ENCODE peak calls at places on chromosomes 11 and 22, in ten cellular contexts. One of them, this sample, is unnamed.

GRCh38 chr11:105211806-105212531 is 72.4 kb upstream of the CARD18 start:
- DNase-seq in A549: no peak
- DNase-seq in endodermal cell: no peak
- DNase-seq in stomach: no peak
- DNase-seq in SK-N-SH: no peak
- DNase-seq in cardiac muscle cell: no peak
- DNase-seq in brain microvascular endothelial cell: peak; percentile 51
- DNase-seq in OCI-LY7: no peak
- DNase-seq in pancreas: no peak
- DNase-seq in heart right ventricle: no peak
- DNase-seq in this sample: no peak

GRCh38 chr22:36365020-36365411 is 22.8 kb downstream of the MYH9 start:
- DNase-seq in A549: peak; percentile 75
- DNase-seq in endodermal cell: no peak
- DNase-seq in stomach: peak; percentile 65
- DNase-seq in SK-N-SH: no peak
- DNase-seq in cardiac muscle cell: no peak
- DNase-seq in brain microvascular endothelial cell: peak; percentile 92
- DNase-seq in OCI-LY7: no peak
- DNase-seq in pancreas: no peak
- DNase-seq in heart right ventricle: peak; percentile 80
- DNase-seq in this sample: no peak

GRCh38 chr22:22986008-22986407 is 84.3 kb upstream of the GNAZ start:
- DNase-seq in A549: no peak
- DNase-seq in endodermal cell: no peak
- DNase-seq in stomach: no peak
- DNase-seq in SK-N-SH: no peak
- DNase-seq in cardiac muscle cell: no peak
- DNase-seq in brain microvascular endothelial cell: no peak
- DNase-seq in OCI-LY7: no peak
- DNase-seq in pancreas: no peak
- DNase-seq in heart right ventricle: no peak
- DNase-seq in this sample: no peak

GRCh38 chr11:2108675-2109481 is 30.3 kb downstream of the IGF2 start:
- DNase-seq in A549: no peak
- DNase-seq in endodermal cell: no peak
- DNase-seq in stomach: no peak
- DNase-seq in SK-N-SH: no peak
- DNase-seq in cardiac muscle cell: no peak
- DNase-seq in brain microvascular endothelial cell: no peak
- DNase-seq in OCI-LY7: no peak
- DNase-seq in pancreas: no peak
- DNase-seq in heart right ventricle: no peak
- DNase-seq in this sample: no peak

GRCh38 chr11:68341557-68342458 is 29.4 kb downstream of the LRP5 start:
- DNase-seq in A549: no peak
- DNase-seq in endodermal cell: no peak
- DNase-seq in stomach: no peak
- DNase-seq in SK-N-SH: peak; percentile 80
- DNase-seq in cardiac muscle cell: no peak
- DNase-seq in brain microvascular endothelial cell: no peak
- DNase-seq in OCI-LY7: no peak
- DNase-seq in pancreas: no peak
- DNase-seq in heart right ventricle: no peak
- DNase-seq in this sample: no peak

GRCh38 chr11:13168281-13168680 is 109.3 kb upstream of the BMAL1 start:
- DNase-seq in A549: no peak
- DNase-seq in endodermal cell: no peak
- DNase-seq in stomach: peak; percentile 57
- DNase-seq in SK-N-SH: no peak
- DNase-seq in cardiac muscle cell: no peak
- DNase-seq in brain microvascular endothelial cell: no peak
- DNase-seq in OCI-LY7: no peak
- DNase-seq in pancreas: no peak
- DNase-seq in heart right ventricle: no peak
- DNase-seq in this sample: no peak

GRCh38 chr22:41870786-41871185 is 37.9 kb downstream of the SREBF2 start:
- DNase-seq in A549: no peak
- DNase-seq in endodermal cell: no peak
- DNase-seq in stomach: no peak
- DNase-seq in SK-N-SH: no peak
- DNase-seq in cardiac muscle cell: no peak
- DNase-seq in brain microvascular endothelial cell: no peak
- DNase-seq in OCI-LY7: no peak
- DNase-seq in pancreas: no peak
- DNase-seq in heart right ventricle: no peak
- DNase-seq in this sample: no peak

GRCh38 chr11:75338516-75339218 is 12.8 kb downstream of the ARRB1 start:
- DNase-seq in A549: no peak
- DNase-seq in endodermal cell: no peak
- DNase-seq in stomach: no peak
- DNase-seq in SK-N-SH: peak; percentile 52
- DNase-seq in cardiac muscle cell: no peak
- DNase-seq in brain microvascular endothelial cell: peak; percentile 24
- DNase-seq in OCI-LY7: no peak
- DNase-seq in pancreas: no peak
- DNase-seq in heart right ventricle: peak; percentile 52
- DNase-seq in this sample: no peak

GRCh38 chr22:43256569-43257360 is 69.8 kb upstream of the TTLL12 start:
- DNase-seq in A549: no peak
- DNase-seq in endodermal cell: no peak
- DNase-seq in stomach: no peak
- DNase-seq in SK-N-SH: peak; percentile 72
- DNase-seq in cardiac muscle cell: no peak
- DNase-seq in brain microvascular endothelial cell: no peak
- DNase-seq in OCI-LY7: no peak
- DNase-seq in pancreas: no peak
- DNase-seq in heart right ventricle: no peak
- DNase-seq in this sample: no peak

GRCh38 chr22:32752326-32752725 is 49.2 kb upstream of the TIMP3 start:
- DNase-seq in A549: no peak
- DNase-seq in endodermal cell: no peak
- DNase-seq in stomach: no peak
- DNase-seq in SK-N-SH: no peak
- DNase-seq in cardiac muscle cell: no peak
- DNase-seq in brain microvascular endothelial cell: no peak
- DNase-seq in OCI-LY7: no peak
- DNase-seq in pancreas: no peak
- DNase-seq in heart right ventricle: no peak
- DNase-seq in this sample: no peak

GRCh38 chr22:35921777-35922176 is 106.8 kb downstream of the RBFOX2 start:
- DNase-seq in A549: peak; percentile 31
- DNase-seq in endodermal cell: peak; percentile 88
- DNase-seq in stomach: peak; percentile 53
- DNase-seq in SK-N-SH: peak; percentile 49
- DNase-seq in cardiac muscle cell: peak; percentile 81
- DNase-seq in brain microvascular endothelial cell: peak; percentile 88
- DNase-seq in OCI-LY7: peak; percentile 86
- DNase-seq in pancreas: peak; percentile 59
- DNase-seq in heart right ventricle: peak; percentile 82
- DNase-seq in this sample: no peak

GRCh38 chr11:2089536-2090165 is 49.5 kb downstream of the IGF2 start:
- DNase-seq in A549: peak; percentile 70
- DNase-seq in endodermal cell: peak; percentile 82
- DNase-seq in stomach: peak; percentile 24
- DNase-seq in SK-N-SH: peak; percentile 76
- DNase-seq in cardiac muscle cell: no peak
- DNase-seq in brain microvascular endothelial cell: no peak
- DNase-seq in OCI-LY7: peak; percentile 73
- DNase-seq in pancreas: no peak
- DNase-seq in heart right ventricle: no peak
- DNase-seq in this sample: no peak

GRCh38 chr22:25853078-25853477 is 111.1 kb downstream of the MYO18B start:
- DNase-seq in A549: no peak
- DNase-seq in endodermal cell: no peak
- DNase-seq in stomach: no peak
- DNase-seq in SK-N-SH: no peak
- DNase-seq in cardiac muscle cell: no peak
- DNase-seq in brain microvascular endothelial cell: no peak
- DNase-seq in OCI-LY7: no peak
- DNase-seq in pancreas: no peak
- DNase-seq in heart right ventricle: no peak
- DNase-seq in this sample: no peak

GRCh38 chr11:67282155-67282875 is 6.8 kb upstream of the ANKRD13D start:
- DNase-seq in A549: no peak
- DNase-seq in endodermal cell: no peak
- DNase-seq in stomach: no peak
- DNase-seq in SK-N-SH: no peak
- DNase-seq in cardiac muscle cell: no peak
- DNase-seq in brain microvascular endothelial cell: no peak
- DNase-seq in OCI-LY7: no peak
- DNase-seq in pancreas: no peak
- DNase-seq in heart right ventricle: no peak
- DNase-seq in this sample: no peak

GRCh38 chr11:67281552-67282150 is 7.5 kb upstream of the ANKRD13D start:
- DNase-seq in A549: no peak
- DNase-seq in endodermal cell: no peak
- DNase-seq in stomach: no peak
- DNase-seq in SK-N-SH: no peak
- DNase-seq in cardiac muscle cell: no peak
- DNase-seq in brain microvascular endothelial cell: no peak
- DNase-seq in OCI-LY7: no peak
- DNase-seq in pancreas: no peak
- DNase-seq in heart right ventricle: no peak
- DNase-seq in this sample: no peak

GRCh38 chr11:67280341-67280790 is 8.7 kb upstream of the ANKRD13D start:
- DNase-seq in A549: no peak
- DNase-seq in endodermal cell: no peak
- DNase-seq in stomach: no peak
- DNase-seq in SK-N-SH: no peak
- DNase-seq in cardiac muscle cell: no peak
- DNase-seq in brain microvascular endothelial cell: no peak
- DNase-seq in OCI-LY7: no peak
- DNase-seq in pancreas: no peak
- DNase-seq in heart right ventricle: no peak
- DNase-seq in this sample: no peak

GRCh38 chr11:67279589-67280340 is 9.3 kb upstream of the ANKRD13D start:
- DNase-seq in A549: no peak
- DNase-seq in endodermal cell: no peak
- DNase-seq in stomach: no peak
- DNase-seq in SK-N-SH: no peak
- DNase-seq in cardiac muscle cell: no peak
- DNase-seq in brain microvascular endothelial cell: no peak
- DNase-seq in OCI-LY7: no peak
- DNase-seq in pancreas: no peak
- DNase-seq in heart right ventricle: no peak
- DNase-seq in this sample: no peak

GRCh38 chr11:67280791-67281551 is 8.1 kb upstream of the ANKRD13D start:
- DNase-seq in A549: no peak
- DNase-seq in endodermal cell: no peak
- DNase-seq in stomach: no peak
- DNase-seq in SK-N-SH: no peak
- DNase-seq in cardiac muscle cell: no peak
- DNase-seq in brain microvascular endothelial cell: no peak
- DNase-seq in OCI-LY7: no peak
- DNase-seq in pancreas: no peak
- DNase-seq in heart right ventricle: no peak
- DNase-seq in this sample: no peak
- H3K27ac ChIP-seq in A549: no peak overlapping the region
- H3K27ac ChIP-seq in endodermal cell: no peak overlapping the region
- H3K27ac ChIP-seq in stomach: peak overlapping the region; percentile 95
- H3K27ac ChIP-seq in SK-N-SH: no peak overlapping the region
- H3K27ac ChIP-seq in cardiac muscle cell: no peak overlapping the region
- H3K27ac ChIP-seq in brain microvascular endothelial cell: no peak overlapping the region
- H3K27ac ChIP-seq in OCI-LY7: no peak overlapping the region
- H3K27ac ChIP-seq in pancreas: no peak overlapping the region
- H3K27ac ChIP-seq in heart right ventricle: peak overlapping the region; percentile 98
- H3K27ac ChIP-seq in this sample: no peak overlapping the region

GRCh38 chr22:38965614-38966378 is 8.4 kb downstream of the APOBEC3A start:
- DNase-seq in A549: no peak
- DNase-seq in endodermal cell: no peak
- DNase-seq in stomach: no peak
- DNase-seq in SK-N-SH: no peak
- DNase-seq in cardiac muscle cell: peak; percentile 42
- DNase-seq in brain microvascular endothelial cell: no peak
- DNase-seq in OCI-LY7: no peak
- DNase-seq in pancreas: no peak
- DNase-seq in heart right ventricle: no peak
- DNase-seq in this sample: no peak
- TF ChIP-seq CTCF in A549: no peak
- TF ChIP-seq CTCF in endodermal cell: no peak
- TF ChIP-seq CTCF in stomach: no peak
- TF ChIP-seq CTCF in SK-N-SH: no peak
- TF ChIP-seq CTCF in cardiac muscle cell: no peak
- TF ChIP-seq CTCF in brain microvascular endothelial cell: no peak
- TF ChIP-seq CTCF in OCI-LY7: no peak
- TF ChIP-seq CTCF in pancreas: no peak
- TF ChIP-seq CTCF in heart right ventricle: no peak
- TF ChIP-seq CTCF in this sample: no peak

GRCh38 chr11:102252339-102252891 is 64.9 kb upstream of the BIRC3 start:
- DNase-seq in A549: no peak
- DNase-seq in endodermal cell: no peak
- DNase-seq in stomach: no peak
- DNase-seq in SK-N-SH: no peak
- DNase-seq in cardiac muscle cell: no peak
- DNase-seq in brain microvascular endothelial cell: no peak
- DNase-seq in OCI-LY7: no peak
- DNase-seq in pancreas: no peak
- DNase-seq in heart right ventricle: no peak
- DNase-seq in this sample: no peak
- H3K27ac ChIP-seq in A549: no peak overlapping the region
- H3K27ac ChIP-seq in endodermal cell: no peak overlapping the region
- H3K27ac ChIP-seq in stomach: no peak overlapping the region
- H3K27ac ChIP-seq in SK-N-SH: no peak overlapping the region
- H3K27ac ChIP-seq in cardiac muscle cell: no peak overlapping the region
- H3K27ac ChIP-seq in brain microvascular endothelial cell: no peak overlapping the region
- H3K27ac ChIP-seq in OCI-LY7: no peak overlapping the region
- H3K27ac ChIP-seq in pancreas: no peak overlapping the region
- H3K27ac ChIP-seq in heart right ventricle: no peak overlapping the region
- H3K27ac ChIP-seq in this sample: peak overlapping the region; percentile 83

GRCh38 chr11:130771708-130772107 is 144.6 kb downstream of the SNX19 start:
- DNase-seq in A549: no peak
- DNase-seq in endodermal cell: peak; percentile 31
- DNase-seq in stomach: no peak
- DNase-seq in SK-N-SH: no peak
- DNase-seq in cardiac muscle cell: no peak
- DNase-seq in brain microvascular endothelial cell: no peak
- DNase-seq in OCI-LY7: no peak
- DNase-seq in pancreas: no peak
- DNase-seq in heart right ventricle: no peak
- DNase-seq in this sample: no peak

GRCh38 chr11:130772266-130773227 is 143.7 kb downstream of the SNX19 start:
- DNase-seq in A549: no peak
- DNase-seq in endodermal cell: peak; percentile 24
- DNase-seq in stomach: peak; percentile 29
- DNase-seq in SK-N-SH: no peak
- DNase-seq in cardiac muscle cell: no peak
- DNase-seq in brain microvascular endothelial cell: peak; percentile 92
- DNase-seq in OCI-LY7: no peak
- DNase-seq in pancreas: no peak
- DNase-seq in heart right ventricle: no peak
- DNase-seq in this sample: no peak

GRCh38 chr11:130773436-130773835 is 142.8 kb downstream of the SNX19 start:
- DNase-seq in A549: no peak
- DNase-seq in endodermal cell: no peak
- DNase-seq in stomach: no peak
- DNase-seq in SK-N-SH: no peak
- DNase-seq in cardiac muscle cell: no peak
- DNase-seq in brain microvascular endothelial cell: no peak
- DNase-seq in OCI-LY7: no peak
- DNase-seq in pancreas: no peak
- DNase-seq in heart right ventricle: no peak
- DNase-seq in this sample: no peak

GRCh38 chr11:130766650-130767297 is 149.5 kb downstream of the SNX19 start:
- DNase-seq in A549: no peak
- DNase-seq in endodermal cell: peak; percentile 45
- DNase-seq in stomach: no peak
- DNase-seq in SK-N-SH: no peak
- DNase-seq in cardiac muscle cell: no peak
- DNase-seq in brain microvascular endothelial cell: no peak
- DNase-seq in OCI-LY7: no peak
- DNase-seq in pancreas: no peak
- DNase-seq in heart right ventricle: no peak
- DNase-seq in this sample: no peak

GRCh38 chr11:130769782-130770565 is 146.3 kb downstream of the SNX19 start:
- DNase-seq in A549: no peak
- DNase-seq in endodermal cell: peak; percentile 75
- DNase-seq in stomach: no peak
- DNase-seq in SK-N-SH: no peak
- DNase-seq in cardiac muscle cell: no peak
- DNase-seq in brain microvascular endothelial cell: no peak
- DNase-seq in OCI-LY7: no peak
- DNase-seq in pancreas: no peak
- DNase-seq in heart right ventricle: no peak
- DNase-seq in this sample: no peak
- TF ChIP-seq CTCF in A549: no peak
- TF ChIP-seq CTCF in endodermal cell: peak; percentile 59
- TF ChIP-seq CTCF in stomach: no peak
- TF ChIP-seq CTCF in SK-N-SH: no peak
- TF ChIP-seq CTCF in cardiac muscle cell: no peak
- TF ChIP-seq CTCF in brain microvascular endothelial cell: no peak
- TF ChIP-seq CTCF in OCI-LY7: no peak
- TF ChIP-seq CTCF in pancreas: no peak
- TF ChIP-seq CTCF in heart right ventricle: no peak
- TF ChIP-seq CTCF in this sample: no peak